ENCODE peak calls at places on chromosomes 6 and 20, in ten cellular contexts. One of them, this sample, is unnamed.

GRCh38 chr6:155429321-155429893 is 26.2 kb downstream of the NOX3 start:
- DNase-seq in cardiac fibroblast: no peak
- DNase-seq in fibroblast of the aortic adventitia: no peak
- DNase-seq in bronchial epithelial cell: no peak
- DNase-seq in heart left ventricle: no peak
- DNase-seq in fibroblast of pulmonary artery: no peak
- DNase-seq in endothelial cell: no peak
- DNase-seq in fibroblast of lung: no peak
- DNase-seq in WTC11: no peak
- DNase-seq in GM10248: no peak
- DNase-seq in this sample: no peak

GRCh38 chr6:89050155-89050554 is 30.4 kb upstream of the PNRC1 start:
- DNase-seq in GM10248: no peak
- DNase-seq in fibroblast of lung: peak
- DNase-seq in WTC11: no peak
- DNase-seq in cardiac fibroblast: peak
- DNase-seq in bronchial epithelial cell: peak
- DNase-seq in fibroblast of the aortic adventitia: peak
- DNase-seq in fibroblast of pulmonary artery: peak
- DNase-seq in endothelial cell: no peak
- DNase-seq in heart left ventricle: no peak
- DNase-seq in this sample: no peak

GRCh38 chr6:89412071-89413005 is at the start of gene RRAGD:
- DNase-seq in fibroblast of lung: no peak
- DNase-seq in GM10248: peak
- DNase-seq in heart left ventricle: peak
- DNase-seq in WTC11: peak
- DNase-seq in bronchial epithelial cell: no peak
- DNase-seq in cardiac fibroblast: no peak
- DNase-seq in fibroblast of the aortic adventitia: no peak
- DNase-seq in endothelial cell: peak
- DNase-seq in fibroblast of pulmonary artery: no peak
- DNase-seq in this sample: peak

GRCh38 chr6:34341481-34341971 is 50.9 kb downstream of the NUDT3 start:
- DNase-seq in endothelial cell: no peak
- DNase-seq in fibroblast of lung: peak
- DNase-seq in GM10248: no peak
- DNase-seq in WTC11: no peak
- DNase-seq in bronchial epithelial cell: peak
- DNase-seq in cardiac fibroblast: peak
- DNase-seq in fibroblast of the aortic adventitia: peak
- DNase-seq in heart left ventricle: no peak
- DNase-seq in fibroblast of pulmonary artery: peak
- DNase-seq in this sample: no peak

GRCh38 chr20:32972181-32973076 is 31.8 kb downstream of the SUN5 start:
- DNase-seq in endothelial cell: peak
- DNase-seq in GM10248: peak
- DNase-seq in cardiac fibroblast: no peak
- DNase-seq in fibroblast of pulmonary artery: no peak
- DNase-seq in heart left ventricle: no peak
- DNase-seq in WTC11: no peak
- DNase-seq in fibroblast of the aortic adventitia: no peak
- DNase-seq in fibroblast of lung: no peak
- DNase-seq in bronchial epithelial cell: no peak
- DNase-seq in this sample: no peak

GRCh38 chr20:51306521-51307358 is 235.8 kb downstream of the NFATC2 start:
- DNase-seq in fibroblast of pulmonary artery: peak
- DNase-seq in fibroblast of lung: peak
- DNase-seq in cardiac fibroblast: peak
- DNase-seq in fibroblast of the aortic adventitia: peak
- DNase-seq in WTC11: peak
- DNase-seq in GM10248: peak
- DNase-seq in heart left ventricle: peak
- DNase-seq in endothelial cell: peak
- DNase-seq in bronchial epithelial cell: peak
- DNase-seq in this sample: peak

GRCh38 chr6:135043364-135043763 is 11.3 kb downstream of the HBS1L start:
- DNase-seq in GM10248: no peak
- DNase-seq in fibroblast of lung: no peak
- DNase-seq in bronchial epithelial cell: no peak
- DNase-seq in WTC11: no peak
- DNase-seq in fibroblast of pulmonary artery: no peak
- DNase-seq in cardiac fibroblast: no peak
- DNase-seq in fibroblast of the aortic adventitia: no peak
- DNase-seq in endothelial cell: no peak
- DNase-seq in heart left ventricle: no peak
- DNase-seq in this sample: no peak

GRCh38 chr20:36836591-36837329 is 39.2 kb upstream of the TLDC2 start:
- DNase-seq in fibroblast of pulmonary artery: peak
- DNase-seq in heart left ventricle: peak
- DNase-seq in endothelial cell: peak
- DNase-seq in cardiac fibroblast: peak
- DNase-seq in fibroblast of lung: no peak
- DNase-seq in WTC11: peak
- DNase-seq in bronchial epithelial cell: peak
- DNase-seq in GM10248: peak
- DNase-seq in fibroblast of the aortic adventitia: no peak
- DNase-seq in this sample: peak

GRCh38 chr6:48200874-48201273 is 89.9 kb upstream of the PTCHD4 start:
- DNase-seq in cardiac fibroblast: peak
- DNase-seq in fibroblast of the aortic adventitia: no peak
- DNase-seq in WTC11: no peak
- DNase-seq in fibroblast of pulmonary artery: no peak
- DNase-seq in fibroblast of lung: no peak
- DNase-seq in bronchial epithelial cell: no peak
- DNase-seq in GM10248: no peak
- DNase-seq in endothelial cell: no peak
- DNase-seq in heart left ventricle: no peak
- DNase-seq in this sample: no peak

GRCh38 chr6:132830236-132830799 is 15.9 kb downstream of the RPS12 start:
- DNase-seq in heart left ventricle: no peak
- DNase-seq in GM10248: no peak
- DNase-seq in cardiac fibroblast: peak
- DNase-seq in WTC11: no peak
- DNase-seq in fibroblast of pulmonary artery: peak
- DNase-seq in bronchial epithelial cell: peak
- DNase-seq in fibroblast of lung: peak
- DNase-seq in fibroblast of the aortic adventitia: peak
- DNase-seq in endothelial cell: no peak
- DNase-seq in this sample: peak

GRCh38 chr6:21024621-21025020 is 490.4 kb downstream of the CDKAL1 start:
- DNase-seq in fibroblast of pulmonary artery: no peak
- DNase-seq in bronchial epithelial cell: no peak
- DNase-seq in heart left ventricle: no peak
- DNase-seq in fibroblast of lung: no peak
- DNase-seq in WTC11: no peak
- DNase-seq in GM10248: no peak
- DNase-seq in fibroblast of the aortic adventitia: peak
- DNase-seq in endothelial cell: no peak
- DNase-seq in cardiac fibroblast: peak
- DNase-seq in this sample: no peak

GRCh38 chr6:157035576-157035975 is 258.4 kb downstream of the ARID1B start:
- DNase-seq in WTC11: no peak
- DNase-seq in GM10248: no peak
- DNase-seq in fibroblast of pulmonary artery: no peak
- DNase-seq in heart left ventricle: no peak
- DNase-seq in bronchial epithelial cell: no peak
- DNase-seq in endothelial cell: no peak
- DNase-seq in fibroblast of the aortic adventitia: no peak
- DNase-seq in fibroblast of lung: no peak
- DNase-seq in cardiac fibroblast: no peak
- DNase-seq in this sample: no peak

GRCh38 chr6:29490552-29490951 is 2.8 kb upstream of the MAS1L start:
- DNase-seq in WTC11: no peak
- DNase-seq in GM10248: no peak
- DNase-seq in fibroblast of the aortic adventitia: no peak
- DNase-seq in heart left ventricle: no peak
- DNase-seq in fibroblast of lung: no peak
- DNase-seq in cardiac fibroblast: no peak
- DNase-seq in endothelial cell: no peak
- DNase-seq in bronchial epithelial cell: no peak
- DNase-seq in fibroblast of pulmonary artery: no peak
- DNase-seq in this sample: no peak

GRCh38 chr6:20403766-20404640 is 2.3 kb downstream of the E2F3 start:
- DNase-seq in GM10248: peak
- DNase-seq in bronchial epithelial cell: peak
- DNase-seq in heart left ventricle: no peak
- DNase-seq in cardiac fibroblast: peak
- DNase-seq in endothelial cell: no peak
- DNase-seq in fibroblast of the aortic adventitia: peak
- DNase-seq in fibroblast of pulmonary artery: peak
- DNase-seq in WTC11: no peak
- DNase-seq in fibroblast of lung: peak
- DNase-seq in this sample: peak

GRCh38 chr20:33719277-33719988 is 677 bp downstream of the PXMP4 start:
- DNase-seq in fibroblast of lung: no peak
- DNase-seq in fibroblast of pulmonary artery: no peak
- DNase-seq in endothelial cell: no peak
- DNase-seq in fibroblast of the aortic adventitia: peak
- DNase-seq in GM10248: no peak
- DNase-seq in WTC11: no peak
- DNase-seq in bronchial epithelial cell: no peak
- DNase-seq in heart left ventricle: no peak
- DNase-seq in cardiac fibroblast: no peak
- DNase-seq in this sample: no peak

GRCh38 chr6:167811689-167812487 is 14.8 kb upstream of the AFDN start:
- DNase-seq in WTC11: no peak
- DNase-seq in bronchial epithelial cell: no peak
- DNase-seq in fibroblast of lung: no peak
- DNase-seq in cardiac fibroblast: peak
- DNase-seq in heart left ventricle: no peak
- DNase-seq in GM10248: no peak
- DNase-seq in fibroblast of pulmonary artery: peak
- DNase-seq in fibroblast of the aortic adventitia: no peak
- DNase-seq in endothelial cell: no peak
- DNase-seq in this sample: no peak

DNA sequence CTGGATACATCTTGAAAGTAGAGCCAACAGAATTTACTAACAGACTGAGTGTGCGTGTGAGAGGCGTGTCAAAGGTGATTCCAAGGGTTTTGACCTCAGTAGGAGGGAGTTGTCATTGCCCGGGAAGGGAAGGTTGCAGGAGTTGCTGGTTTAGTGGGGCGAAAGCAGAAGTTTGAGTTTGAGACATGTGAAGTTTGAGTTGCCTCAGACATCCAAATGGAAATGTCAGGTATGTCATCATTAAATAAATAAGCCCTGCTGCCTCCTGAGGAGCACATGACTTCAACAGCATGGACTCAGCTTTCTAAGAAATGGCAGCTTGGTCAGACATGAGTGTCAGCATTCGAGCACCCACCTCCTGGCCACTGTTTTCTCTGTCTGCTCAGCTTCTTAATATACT is 26.6 kb upstream of the TGM2 start:
- DNase-seq in GM10248: no peak
- DNase-seq in endothelial cell: no peak
- DNase-seq in fibroblast of pulmonary artery: no peak
- DNase-seq in fibroblast of the aortic adventitia: no peak
- DNase-seq in heart left ventricle: no peak
- DNase-seq in cardiac fibroblast: no peak
- DNase-seq in WTC11: no peak
- DNase-seq in bronchial epithelial cell: no peak
- DNase-seq in fibroblast of lung: no peak
- DNase-seq in this sample: no peak
- TF ChIP-seq CTCF in GM10248: no peak
- TF ChIP-seq CTCF in endothelial cell: no peak
- TF ChIP-seq CTCF in fibroblast of pulmonary artery: no peak
- TF ChIP-seq CTCF in fibroblast of the aortic adventitia: no peak
- TF ChIP-seq CTCF in heart left ventricle: no peak
- TF ChIP-seq CTCF in cardiac fibroblast: no peak
- TF ChIP-seq CTCF in WTC11: no peak
- TF ChIP-seq CTCF in bronchial epithelial cell: no peak
- TF ChIP-seq CTCF in fibroblast of lung: no peak
- TF ChIP-seq CTCF in this sample: no peak

GRCh38 chr20:3751284-3751663 is 16.3 kb downstream of the ADISSP start:
- DNase-seq in endothelial cell: no peak
- DNase-seq in GM10248: no peak
- DNase-seq in WTC11: no peak
- DNase-seq in cardiac fibroblast: no peak
- DNase-seq in fibroblast of lung: no peak
- DNase-seq in bronchial epithelial cell: no peak
- DNase-seq in fibroblast of pulmonary artery: no peak
- DNase-seq in fibroblast of the aortic adventitia: no peak
- DNase-seq in heart left ventricle: no peak
- DNase-seq in this sample: no peak
- TF ChIP-seq CTCF in endothelial cell: peak
- TF ChIP-seq CTCF in GM10248: no peak
- TF ChIP-seq CTCF in WTC11: no peak
- TF ChIP-seq CTCF in cardiac fibroblast: no peak
- TF ChIP-seq CTCF in fibroblast of lung: no peak
- TF ChIP-seq CTCF in bronchial epithelial cell: peak
- TF ChIP-seq CTCF in fibroblast of pulmonary artery: no peak
- TF ChIP-seq CTCF in fibroblast of the aortic adventitia: no peak
- TF ChIP-seq CTCF in heart left ventricle: no peak
- TF ChIP-seq CTCF in this sample: no peak

DNA sequence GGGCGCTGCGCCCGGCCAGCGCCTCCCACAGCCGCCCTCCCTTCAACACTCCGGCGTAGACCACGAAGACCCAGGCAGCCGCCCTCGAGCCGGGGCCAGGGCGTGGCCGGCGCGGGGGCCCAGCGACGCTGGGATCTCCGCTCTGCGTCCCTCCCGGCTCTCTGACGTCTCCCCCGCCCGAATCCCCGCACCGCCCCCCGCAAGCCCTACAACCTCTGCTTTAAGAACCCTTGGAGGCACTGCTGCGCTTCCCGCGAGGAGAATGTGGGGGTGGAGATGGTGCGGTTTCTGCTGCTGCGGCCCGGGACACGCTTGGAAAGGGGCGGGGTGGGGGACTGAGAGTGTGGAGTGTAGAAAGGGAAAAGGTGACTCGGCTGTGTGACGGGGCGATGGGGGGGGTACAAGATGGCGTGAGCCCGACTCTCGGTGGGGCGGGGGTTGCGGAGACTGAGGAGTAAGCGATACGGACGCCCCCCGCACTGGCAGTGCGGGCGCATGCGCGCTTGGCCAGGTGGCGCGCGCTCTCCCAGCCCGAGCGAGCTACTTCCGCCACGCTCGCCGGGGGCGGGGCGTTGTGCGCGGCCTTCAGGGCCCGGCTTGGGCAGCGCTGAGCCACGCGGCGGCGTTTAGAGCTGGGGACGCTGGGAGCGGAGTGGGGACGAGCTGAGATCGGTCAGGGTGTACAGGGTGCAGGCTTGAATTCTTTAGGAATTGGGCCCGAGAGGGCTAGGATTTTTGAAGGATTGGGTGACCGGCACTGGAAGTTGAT is at the start of gene SUPT3H:
- DNase-seq in fibroblast of lung: peak
- DNase-seq in GM10248: peak
- DNase-seq in fibroblast of pulmonary artery: peak
- DNase-seq in endothelial cell: peak
- DNase-seq in fibroblast of the aortic adventitia: peak
- DNase-seq in heart left ventricle: peak
- DNase-seq in bronchial epithelial cell: peak
- DNase-seq in cardiac fibroblast: peak
- DNase-seq in WTC11: peak
- DNase-seq in this sample: peak
- TF ChIP-seq CTCF in fibroblast of lung: peak
- TF ChIP-seq CTCF in GM10248: peak
- TF ChIP-seq CTCF in fibroblast of pulmonary artery: no peak
- TF ChIP-seq CTCF in endothelial cell: no peak
- TF ChIP-seq CTCF in fibroblast of the aortic adventitia: no peak
- TF ChIP-seq CTCF in heart left ventricle: peak
- TF ChIP-seq CTCF in bronchial epithelial cell: peak
- TF ChIP-seq CTCF in cardiac fibroblast: no peak
- TF ChIP-seq CTCF in WTC11: no peak
- TF ChIP-seq CTCF in this sample: peak

GRCh38 chr6:151546941-151547659 is 53.3 kb downstream of the CCDC170 start:
- DNase-seq in GM10248: no peak
- DNase-seq in cardiac fibroblast: no peak
- DNase-seq in WTC11: peak
- DNase-seq in endothelial cell: no peak
- DNase-seq in fibroblast of the aortic adventitia: no peak
- DNase-seq in fibroblast of lung: no peak
- DNase-seq in heart left ventricle: no peak
- DNase-seq in bronchial epithelial cell: no peak
- DNase-seq in fibroblast of pulmonary artery: no peak
- DNase-seq in this sample: no peak
- TF ChIP-seq CTCF in GM10248: peak
- TF ChIP-seq CTCF in cardiac fibroblast: no peak
- TF ChIP-seq CTCF in WTC11: no peak
- TF ChIP-seq CTCF in endothelial cell: no peak
- TF ChIP-seq CTCF in fibroblast of the aortic adventitia: no peak
- TF ChIP-seq CTCF in fibroblast of lung: no peak
- TF ChIP-seq CTCF in heart left ventricle: no peak
- TF ChIP-seq CTCF in bronchial epithelial cell: no peak
- TF ChIP-seq CTCF in fibroblast of pulmonary artery: no peak
- TF ChIP-seq CTCF in this sample: no peak